ENCODE peak calls at places on chromosome 15, in four cellular contexts. F is breast epithelium, H is spleen, T is ovary. O is an unnamed sample.

GRCh38 chr15:90456236-90456635 is 68.2 kb downstream of the IQGAP1 start:
- DNase-seq in F (no peak), H (no peak), T (no peak), O (no peak)

GRCh38 chr15:78540955-78541743 is 905 bp downstream of the PSMA4 start:
- DNase-seq in F (no peak), H (no peak), T (no peak), O (no peak)

GRCh38 chr15:50227076-50227475 is 38.5 kb downstream of the HDC start:
- DNase-seq in F (no peak), H (no peak), T (no peak), O (no peak)

GRCh38 chr15:90880381-90881145 is 3.7 kb upstream of the FES start:
- DNase-seq in F (no peak), H (no peak), T (peak), O (no peak)

GRCh38 chr15:40511093-40511471 is 40.3 kb downstream of the CHST14 start:
- DNase-seq in F (no peak), H (peak), T (no peak), O (no peak)

GRCh38 chr15:98795980-98796379 is 147.6 kb downstream of the IGF1R start:
- DNase-seq in F (no peak), H (no peak), T (no peak), O (peak)

GRCh38 chr15:100308222-100309007 is 33.4 kb downstream of the ADAMTS17 start:
- DNase-seq in F (no peak), H (no peak), T (peak), O (no peak)

GRCh38 chr15:98760112-98760826 is 111.9 kb downstream of the IGF1R start:
- DNase-seq in F (peak), H (no peak), T (no peak), O (no peak)

GRCh38 chr15:69468241-69469121 is 15.9 kb downstream of the RPLP1 start:
- DNase-seq in F (peak), H (no peak), T (no peak), O (no peak)

GRCh38 chr15:86611392-86612040 is 531.8 kb downstream of the AGBL1 start:
- DNase-seq in F (no peak), H (no peak), T (no peak), O (no peak)

GRCh38 chr15:64681424-64682024 is 93.9 kb downstream of the RBPMS2 start:
- DNase-seq in F (no peak), H (peak), T (no peak), O (no peak)

GRCh38 chr15:61621146-61621545 is 392.0 kb upstream of the RORA start:
- DNase-seq in F (no peak), H (no peak), T (no peak), O (no peak)

DNA sequence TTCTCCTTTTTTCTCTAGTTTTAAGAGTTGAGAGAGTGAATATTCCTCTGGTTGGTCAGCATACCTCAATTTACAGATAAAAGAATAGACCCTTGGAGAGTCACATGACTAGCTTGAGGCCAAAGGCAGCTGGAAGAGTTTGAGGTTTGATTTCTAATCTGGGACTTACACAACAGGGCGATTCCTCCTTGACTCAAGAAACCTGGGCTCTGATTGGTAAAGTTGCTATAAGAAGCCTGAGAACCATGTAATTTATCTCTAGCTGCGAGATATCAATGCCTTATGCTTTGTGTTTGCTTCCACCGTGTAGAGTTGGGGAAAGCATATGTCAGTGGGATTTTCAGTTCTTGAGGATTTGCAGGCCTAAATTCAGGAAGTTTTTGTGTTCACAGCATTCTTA is 206.1 kb downstream of the KLHL25 start:
- DNase-seq in F (no peak), H (no peak), T (no peak), O (no peak)
- H3K27ac ChIP-seq in F (no peak), H (no peak), T (no peak), O (peak)

DNA sequence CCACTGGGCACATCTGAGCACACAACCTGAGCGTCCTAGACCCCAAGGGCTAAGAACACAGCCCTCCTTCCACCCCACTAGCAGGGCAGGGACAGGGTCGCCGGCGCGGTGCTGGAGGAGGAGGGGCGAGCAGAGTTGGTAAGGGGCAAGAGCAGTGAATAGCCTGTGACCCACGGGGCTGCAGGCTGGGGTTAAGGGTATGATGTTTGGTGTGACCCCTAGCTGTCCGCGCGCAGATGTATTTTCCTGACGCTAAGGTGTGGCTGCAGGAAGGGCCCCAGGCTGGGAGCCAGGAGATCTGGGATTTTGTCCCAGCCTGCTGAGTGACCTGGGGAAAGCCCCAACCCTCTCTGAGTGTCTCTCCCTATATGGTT is 1.3 kb upstream of the C15orf39 start:
- DNase-seq in F (no peak), H (no peak), T (no peak), O (no peak)
- TF ChIP-seq POLR2A in F (no peak), H (no peak), T (no peak), O (no peak)

DNA sequence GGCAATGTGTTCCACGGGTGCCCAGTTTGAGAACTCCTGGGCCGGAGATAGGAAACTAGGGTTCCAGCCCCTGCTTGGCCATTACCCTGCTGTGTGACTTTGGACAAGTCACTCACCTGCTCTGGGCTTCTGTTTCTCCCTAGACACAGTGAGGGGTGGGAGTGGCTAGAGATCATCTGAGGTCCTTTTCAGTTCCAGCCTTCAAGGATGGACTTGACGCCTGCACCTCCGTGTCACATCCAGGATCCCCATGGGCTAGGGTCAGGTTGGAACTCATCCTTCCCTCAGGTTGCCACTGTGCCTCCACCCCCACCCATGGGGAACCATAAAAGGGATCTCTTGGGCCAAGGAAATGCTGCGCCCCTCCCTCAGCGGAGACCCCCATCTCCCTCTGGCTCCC is 177.5 kb downstream of the SMAD6 start:
- DNase-seq in F (no peak), H (no peak), T (no peak), O (peak)
- H3K27ac ChIP-seq in F (no peak), H (no peak), T (no peak), O (no peak)

GRCh38 chr15:80662756-80663553 is 32.2 kb upstream of the ABHD17C start:
- DNase-seq in F (no peak), H (no peak), T (no peak), O (no peak)
- TF ChIP-seq POLR2A in F (no peak), H (no peak), T (no peak), O (no peak)

GRCh38 chr15:65783872-65784271 is 8.2 kb downstream of the DENND4A start:
- DNase-seq in F (no peak), H (no peak), T (no peak), O (no peak)
- H3K27ac ChIP-seq in F (no peak), H (no peak), T (no peak), O (no peak)

GRCh38 chr15:59611277-59612260 is at the start of gene GCNT3:
- DNase-seq in F (no peak), H (no peak), T (no peak), O (no peak)
- TF ChIP-seq POLR2A in F (no peak), H (no peak), T (no peak), O (no peak)

O was measured in vagina.